ENCODE peak calls at places on chromosomes 12 and 14, in nine cellular contexts. G is progenitor cell of endocrine pancreas, E is IMR-90, V is GM20000, D is lower leg skin, L is NCI-H2081, I is AG10803, F is KG1, Q is frontal cortex. A is an unnamed sample.

GRCh38 chr14:64501326-64502171 is 2.1 kb downstream of the ZBTB25 start:
- DNase-seq in G (no peak), E (peak; percentile 38), V (no peak), D (peak; percentile 91), L (peak; percentile 47), I (peak; percentile 83), F (no peak), Q (no peak), A (no peak)

GRCh38 chr14:58073516-58073915 is 78.5 kb downstream of the ARMH4 start:
- DNase-seq in G (no peak), E (no peak), V (no peak), D (no peak), L (no peak), I (no peak), F (no peak), Q (no peak), A (no peak)

GRCh38 chr12:107929436-107929835 is 154.9 kb downstream of the ASCL4 start:
- DNase-seq in G (no peak), E (peak; percentile 10), V (peak; percentile 18), D (no peak), L (peak; percentile 15), I (peak; percentile 31), F (no peak), Q (peak; percentile 25), A (peak; percentile 37)

GRCh38 chr12:24488091-24488596 is 460.8 kb downstream of the BCAT1 start:
- DNase-seq in G (no peak), E (peak; percentile 32), V (no peak), D (no peak), L (no peak), I (no peak), F (no peak), Q (no peak), A (no peak)

GRCh38 chr12:26878661-26879119 is 45.7 kb upstream of the ITPR2 start:
- DNase-seq in G (no peak), E (no peak), V (peak; percentile 39), D (peak; percentile 93), L (peak; percentile 88), I (peak; percentile 8), F (peak; percentile 31), Q (peak; percentile 42), A (no peak)

GRCh38 chr14:33958616-33959226 is 7.8 kb upstream of the EGLN3 start:
- DNase-seq in G (no peak), E (no peak), V (no peak), D (no peak), L (no peak), I (no peak), F (no peak), Q (no peak), A (no peak)

GRCh38 chr14:19878029-19878642 is 3.2 kb downstream of the OR4K2 start:
- DNase-seq in G (no peak), E (no peak), V (peak; percentile 22), D (no peak), L (no peak), I (no peak), F (no peak), Q (no peak), A (no peak)

GRCh38 chr12:88496429-88497190 is 83.7 kb downstream of the KITLG start:
- DNase-seq in G (no peak), E (no peak), V (no peak), D (no peak), L (no peak), I (no peak), F (no peak), Q (no peak), A (no peak)

GRCh38 chr14:63928744-63929174 is 76.0 kb downstream of the SYNE2 start:
- DNase-seq in G (no peak), E (no peak), V (no peak), D (no peak), L (peak; percentile 77), I (peak; percentile 33), F (no peak), Q (no peak), A (no peak)

GRCh38 chr12:14366211-14366762 is 805 bp downstream of the ATF7IP start:
- DNase-seq in G (no peak), E (peak; percentile 40), V (no peak), D (no peak), L (peak; percentile 51), I (peak; percentile 45), F (no peak), Q (no peak), A (no peak)

GRCh38 chr12:117986705-117987469 is 18.1 kb upstream of the KSR2 start:
- DNase-seq in G (no peak), E (peak; percentile 17), V (no peak), D (no peak), L (no peak), I (peak; percentile 63), F (no peak), Q (no peak), A (no peak)

GRCh38 chr12:3630111-3630510 is 122.8 kb downstream of the CRACR2A start:
- DNase-seq in G (no peak), E (no peak), V (no peak), D (peak; percentile 69), L (no peak), I (no peak), F (no peak), Q (no peak), A (no peak)

GRCh38 chr14:105537580-105538474 is 11.4 kb downstream of the TMEM121 start:
- DNase-seq in G (peak; percentile 43), E (no peak), V (peak; percentile 91), D (no peak), L (peak; percentile 46), I (no peak), F (no peak), Q (peak; percentile 79), A (peak; percentile 70)

GRCh38 chr12:95205685-95206084 is 11.6 kb downstream of the FGD6 start:
- DNase-seq in G (no peak), E (peak; percentile 90), V (no peak), D (no peak), L (no peak), I (peak; percentile 86), F (peak; percentile 29), Q (no peak), A (no peak)

GRCh38 chr12:121799842-121800693 is 3.7 kb upstream of the SETD1B start:
- DNase-seq in G (no peak), E (peak; percentile 84), V (peak; percentile 91), D (peak; percentile 98), L (peak; percentile 84), I (peak; percentile 90), F (peak; percentile 26), Q (peak; percentile 85), A (peak; percentile 97)

GRCh38 chr12:128857173-128857770 is 4.0 kb downstream of the GLT1D1 start:
- DNase-seq in G (no peak), E (no peak), V (no peak), D (peak; percentile 62), L (no peak), I (no peak), F (no peak), Q (no peak), A (no peak)

GRCh38 chr12:114982760-114983159 is 298.8 kb upstream of the TBX3 start:
- DNase-seq in G (no peak), E (no peak), V (no peak), D (no peak), L (no peak), I (no peak), F (no peak), Q (no peak), A (peak; percentile 13)

GRCh38 chr12:131105736-131106356 is 152.1 kb downstream of the ADGRD1 start:
- DNase-seq in G (no peak), E (no peak), V (no peak), D (peak; percentile 84), L (no peak), I (no peak), F (no peak), Q (no peak), A (no peak)

GRCh38 chr14:77133718-77134338 is 7.8 kb downstream of the ZDHHC22 start:
- DNase-seq in G (peak; percentile 84), E (peak; percentile 61), V (peak; percentile 86), D (no peak), L (no peak), I (peak; percentile 36), F (peak; percentile 5), Q (no peak), A (peak; percentile 93)

GRCh38 chr14:100982356-100982755 is 78.8 kb upstream of the RTL1 start:
- DNase-seq in G (no peak), E (no peak), V (no peak), D (no peak), L (no peak), I (no peak), F (no peak), Q (no peak), A (no peak)

GRCh38 chr12:91138337-91138905 is 27.1 kb upstream of the LUM start:
- DNase-seq in G (no peak), E (no peak), V (no peak), D (no peak), L (no peak), I (peak; percentile 40), F (no peak), Q (no peak), A (no peak)